ENCODE peak calls at places on chromosome 4, in eight cellular contexts. G, X, K, A, Q, I, M and F are unnamed samples.

GRCh38 chr4:158936238-158936637 is 166.6 kb upstream of the RAPGEF2 start:
- DNase-seq in I (no peak), K (no peak), G (peak), X (no peak), A (no peak), Q (no peak), M (no peak), F (no peak)

GRCh38 chr4:82745173-82745842 is 53.3 kb downstream of the SCD5 start:
- DNase-seq in K (no peak), X (no peak), M (peak), A (no peak), Q (no peak), G (peak), I (no peak), F (peak)

GRCh38 chr4:3073158-3074077 is 920 bp downstream of the HTT-AS start:
- DNase-seq in M (peak), K (no peak), A (no peak), G (no peak), I (no peak), Q (peak), X (no peak), F (peak)

GRCh38 chr4:85677286-85677685 is 202.3 kb downstream of the ARHGAP24 start:
- DNase-seq in G (peak), K (no peak), I (no peak), Q (peak), X (no peak), M (no peak), A (no peak), F (no peak)

GRCh38 chr4:110005461-110006056 is 92.9 kb downstream of the EGF start:
- DNase-seq in I (peak), M (peak), G (peak), K (peak), X (peak), Q (peak), A (peak), F (peak)

GRCh38 chr4:23135792-23136645 is 443.3 kb downstream of the GBA3 start:
- DNase-seq in I (peak), Q (peak), G (peak), X (peak), A (peak), K (peak), M (peak), F (peak)

GRCh38 chr4:74874785-74875367 is 58.0 kb upstream of the PARM1 start:
- DNase-seq in K (peak), G (peak), I (peak), X (peak), A (peak), Q (peak), M (peak), F (peak)

GRCh38 chr4:16706251-16706650 is 192.2 kb downstream of the LDB2 start:
- DNase-seq in I (no peak), A (no peak), Q (no peak), X (peak), K (no peak), G (no peak), M (no peak), F (no peak)

GRCh38 chr4:70902577-70903281 is 560 bp downstream of the MOB1B start:
- DNase-seq in Q (no peak), A (peak), I (no peak), G (peak), M (peak), K (no peak), X (peak), F (no peak)

GRCh38 chr4:28784188-28784587 is 1923.5 kb downstream of the STIM2 start:
- DNase-seq in I (no peak), A (no peak), X (no peak), M (no peak), G (no peak), Q (no peak), K (no peak), F (no peak)

GRCh38 chr4:1338752-1339414 is 8.1 kb upstream of the UVSSA start:
- DNase-seq in G (no peak), Q (no peak), A (no peak), X (peak), I (peak), K (no peak), M (no peak), F (no peak)

GRCh38 chr4:7267829-7268228 is 75.5 kb downstream of the SORCS2 start:
- DNase-seq in A (no peak), I (no peak), M (no peak), K (no peak), X (no peak), G (no peak), Q (no peak), F (no peak)

GRCh38 chr4:126267689-126268088 is 952.9 kb downstream of the FAT4 start:
- DNase-seq in G (peak), A (no peak), Q (no peak), M (no peak), K (no peak), X (no peak), I (no peak), F (no peak)

GRCh38 chr4:80831383-80832361 is 198.8 kb upstream of the BMP3 start:
- DNase-seq in G (peak), Q (no peak), A (no peak), I (no peak), X (peak), K (no peak), M (no peak), F (no peak)

GRCh38 chr4:121943941-121944340 is 7.9 kb downstream of the TRPC3 start:
- DNase-seq in I (no peak), Q (peak), X (no peak), G (no peak), M (peak), K (no peak), A (peak), F (peak)

GRCh38 chr4:78100060-78100459 is 42.9 kb downstream of the FRAS1 start:
- DNase-seq in K (no peak), A (no peak), G (peak), Q (no peak), I (no peak), X (no peak), M (no peak), F (no peak)

GRCh38 chr4:147975325-147975724 is 243.4 kb downstream of the ARHGAP10 start:
- DNase-seq in X (no peak), G (peak), M (no peak), I (no peak), K (no peak), A (no peak), Q (no peak), F (no peak)

GRCh38 chr4:8410641-8411271 is 29.8 kb downstream of the ACOX3 start:
- DNase-seq in Q (peak), K (peak), G (peak), A (no peak), X (peak), I (no peak), M (peak), F (peak)

GRCh38 chr4:2062168-2062807 is 3.2 kb downstream of the NAT8L start:
- DNase-seq in A (no peak), X (no peak), G (no peak), M (no peak), Q (no peak), K (no peak), I (no peak), F (no peak)

GRCh38 chr4:3497095-3497494 is 34.0 kb downstream of the DOK7 start:
- DNase-seq in Q (no peak), I (no peak), K (no peak), G (no peak), A (no peak), M (no peak), X (no peak), F (no peak)

GRCh38 chr4:8914461-8915171 is 43.0 kb upstream of the HMX1 start:
- DNase-seq in A (no peak), M (no peak), K (peak), X (no peak), I (no peak), Q (peak), G (no peak), F (no peak)

GRCh38 chr4:8817081-8817812 is 54.4 kb downstream of the HMX1 start:
- DNase-seq in M (no peak), Q (peak), A (no peak), G (no peak), X (no peak), K (no peak), I (no peak), F (no peak)

GRCh38 chr4:63492515-63492914 is 916.7 kb downstream of the TECRL start:
- DNase-seq in A (no peak), M (peak), I (peak), X (no peak), K (no peak), G (no peak), Q (no peak), F (no peak)

GRCh38 chr4:162645381-162645780 is 481.6 kb upstream of the FSTL5 start:
- DNase-seq in A (no peak), M (peak), X (no peak), I (no peak), K (peak), G (no peak), Q (no peak), F (peak)

GRCh38 chr4:164193676-164194075 is 560.3 kb upstream of the SMIM31 start:
- DNase-seq in K (no peak), M (no peak), Q (no peak), X (no peak), G (no peak), A (no peak), I (no peak), F (no peak)

GRCh38 chr4:185244763-185245162 is 35.4 kb downstream of the SNX25 start:
- DNase-seq in M (no peak), A (no peak), Q (peak), I (no peak), G (peak), K (no peak), X (no peak), F (no peak)

GRCh38 chr4:2805712-2806391 is 13.0 kb downstream of the SH3BP2 start:
- DNase-seq in X (peak), Q (no peak), A (no peak), I (no peak), K (no peak), M (no peak), G (no peak), F (no peak)

GRCh38 chr4:139239127-139239772 is 40.8 kb downstream of the MGARP start:
- DNase-seq in K (no peak), A (no peak), G (no peak), Q (no peak), I (no peak), X (no peak), M (no peak), F (no peak)

GRCh38 chr4:104815593-104816156 is 321.0 kb upstream of the CXXC4 start:
- DNase-seq in M (no peak), K (peak), A (peak), I (no peak), Q (no peak), X (peak), G (no peak), F (no peak)

GRCh38 chr4:182978152-182978827 is 61.1 kb upstream of the DCTD start:
- DNase-seq in A (peak), I (peak), K (no peak), M (no peak), G (peak), X (peak), Q (no peak), F (no peak)
- TF ChIP-seq EZH2phosphoT487 in A (no peak), I (no peak), K (no peak), M (no peak), G (no peak), X (no peak), Q (no peak), F (no peak)

GRCh38 chr4:5470318-5470889 is 238.0 kb downstream of the EVC2 start:
- DNase-seq in M (no peak), X (no peak), G (peak), A (no peak), Q (no peak), K (no peak), I (no peak), F (no peak)
- TF ChIP-seq EZH2phosphoT487 in M (no peak), X (no peak), G (no peak), A (no peak), Q (no peak), K (no peak), I (no peak), F (no peak)

DNA sequence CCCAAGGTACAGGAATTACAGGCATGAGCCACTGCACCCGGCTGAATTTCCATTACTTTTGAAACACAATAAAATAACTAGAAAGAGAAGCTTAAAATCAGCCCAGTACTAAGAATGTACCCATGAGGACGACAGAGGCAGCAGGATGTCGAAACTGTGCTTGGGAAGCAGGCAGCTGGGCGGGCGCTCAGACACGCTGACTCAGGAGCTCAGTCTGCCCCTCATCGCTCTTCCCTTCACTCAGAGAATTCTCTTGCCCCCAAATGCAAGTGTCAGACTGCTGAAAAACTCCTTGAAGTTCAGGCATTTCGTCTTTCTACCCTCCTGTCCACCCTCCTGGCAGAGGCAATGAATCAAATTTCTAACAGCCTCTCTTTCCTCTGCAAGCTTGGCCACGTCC is 41.0 kb upstream of the CDKN2AIP start:
- DNase-seq in A (no peak), K (no peak), X (no peak), I (no peak), Q (no peak), M (no peak), G (peak), F (no peak)
- TF ChIP-seq EZH2phosphoT487 in A (no peak), K (no peak), X (no peak), I (no peak), Q (no peak), M (no peak), G (no peak), F (no peak)

GRCh38 chr4:182521006-182521405 is 277.8 kb downstream of the TENM3 start:
- DNase-seq in I (no peak), Q (no peak), G (no peak), M (no peak), K (no peak), X (no peak), A (no peak), F (no peak)
- TF ChIP-seq EZH2phosphoT487 in I (no peak), Q (no peak), G (no peak), M (no peak), K (no peak), X (no peak), A (no peak), F (no peak)

GRCh38 chr4:10302096-10302495 is 155.1 kb downstream of the ZNF518B start:
- DNase-seq in A (no peak), I (no peak), M (no peak), K (no peak), G (no peak), Q (no peak), X (no peak), F (no peak)

GRCh38 chr4:10298681-10299080 is 158.5 kb downstream of the ZNF518B start:
- DNase-seq in A (no peak), M (no peak), K (no peak), X (no peak), I (no peak), G (no peak), Q (no peak), F (no peak)

GRCh38 chr4:10296730-10297129 is 160.5 kb downstream of the ZNF518B start:
- DNase-seq in A (no peak), I (no peak), M (peak), K (peak), X (no peak), G (peak), Q (no peak), F (peak)

GRCh38 chr4:10303291-10303690 is 153.9 kb downstream of the ZNF518B start:
- DNase-seq in Q (no peak), M (no peak), I (no peak), A (no peak), X (no peak), G (no peak), K (peak), F (no peak)

DNA sequence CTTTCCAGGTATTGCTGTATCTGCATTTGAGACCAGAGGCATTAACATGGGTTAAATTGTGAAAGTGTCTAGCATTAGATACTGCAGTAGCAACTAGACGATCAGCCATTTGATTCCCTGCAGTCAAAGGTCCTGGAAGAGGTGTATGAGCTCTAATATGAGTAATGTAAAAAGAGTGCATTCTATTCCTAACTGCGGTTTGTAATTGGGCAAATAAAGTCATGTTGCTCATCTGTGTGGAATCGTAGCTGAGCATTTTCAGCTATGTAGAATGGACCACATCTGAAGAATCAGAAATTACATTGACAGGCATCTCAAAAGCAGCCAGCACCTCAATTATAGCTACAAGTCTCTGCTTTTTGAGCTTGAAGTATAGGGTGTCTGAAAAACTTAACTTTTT is 157.6 kb downstream of the ZNF518B start:
- DNase-seq in I (no peak), M (no peak), K (no peak), X (no peak), G (peak), Q (no peak), A (no peak), F (no peak)
- TF ChIP-seq EZH2phosphoT487 in I (no peak), M (no peak), K (no peak), X (no peak), G (no peak), Q (no peak), A (no peak), F (no peak)

GRCh38 chr4:19961092-19961491 is 290.6 kb upstream of the SLIT2 start:
- DNase-seq in A (no peak), Q (no peak), M (no peak), G (peak), X (no peak), I (no peak), K (no peak), F (no peak)
- TF ChIP-seq EZH2phosphoT487 in A (no peak), Q (no peak), M (no peak), G (no peak), X (no peak), I (no peak), K (no peak), F (no peak)

DNA sequence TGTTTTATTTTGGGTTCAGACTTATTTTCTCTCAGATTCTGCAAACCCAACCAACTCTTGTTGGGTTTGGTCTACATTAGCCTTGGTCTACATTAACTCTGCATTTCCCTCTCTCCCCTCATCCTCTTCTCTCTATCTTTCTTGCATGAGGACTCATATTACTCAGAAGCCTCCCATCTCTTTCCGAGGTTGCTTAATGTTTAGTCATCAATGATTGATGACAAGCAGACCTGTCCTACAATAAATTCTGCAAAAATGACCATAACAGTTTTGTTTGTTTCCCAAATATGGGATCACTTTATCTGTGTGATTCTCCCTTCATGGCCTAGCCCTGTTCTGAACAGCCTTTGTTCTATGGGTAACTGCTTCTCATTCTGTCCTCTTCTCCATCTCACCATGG is 75.2 kb downstream of the GABRB1 start:
- DNase-seq in K (no peak), I (no peak), G (no peak), A (no peak), Q (no peak), X (no peak), M (no peak), F (no peak)
- TF ChIP-seq EZH2phosphoT487 in K (no peak), I (no peak), G (no peak), A (no peak), Q (no peak), X (no peak), M (no peak), F (no peak)

GRCh38 chr4:75940692-75941253 is at the start of gene NAAA:
- DNase-seq in I (peak), X (peak), K (peak), Q (peak), G (peak), A (peak), M (peak), F (peak)
- TF ChIP-seq EZH2phosphoT487 in I (no peak), X (no peak), K (no peak), Q (no peak), G (no peak), A (no peak), M (no peak), F (no peak)